ENCODE peak calls at places on chromosomes 13 and 19, in seven cellular contexts. H is left ventricle myocardium inferior, G is endodermal cell, C is cardiac fibroblast, A is adrenal gland, S is fibroblast of mammary gland, V is uterus. I is an unnamed sample.

GRCh38 chr13:34462843-34463242 is 479.2 kb upstream of the NBEA start:
- DNase-seq in H (peak; percentile 17), G (no peak), C (peak; percentile 40), A (no peak), S (peak; percentile 59), V (no peak), I (no peak)

GRCh38 chr19:24159707-24160106 is 72.7 kb downstream of the ZNF254 start:
- DNase-seq in H (no peak), G (peak; percentile 37), C (peak; percentile 3), A (no peak), S (peak; percentile 11), V (no peak), I (no peak)

GRCh38 chr19:51809787-51810186 is 14.8 kb downstream of the FPR3 start:
- DNase-seq in H (no peak), G (no peak), C (peak; percentile 85), A (no peak), S (no peak), V (no peak), I (no peak)

GRCh38 chr19:49422407-49423277 is 599 bp downstream of the PTH2 start:
- DNase-seq in H (peak; percentile 38), G (peak; percentile 93), C (no peak), A (no peak), S (peak; percentile 39), V (no peak), I (no peak)

GRCh38 chr19:29054886-29055675 is 157.9 kb downstream of the UQCRFS1 start:
- DNase-seq in H (no peak), G (peak; percentile 36), C (no peak), A (peak; percentile 31), S (peak; percentile 2), V (no peak), I (no peak)

GRCh38 chr19:7550987-7551761 is 15.7 kb downstream of the PNPLA6 start:
- DNase-seq in H (peak; percentile 62), G (peak; percentile 98), C (peak; percentile 74), A (peak; percentile 82), S (peak; percentile 41), V (peak; percentile 68), I (peak; percentile 81)

GRCh38 chr19:10421240-10421948 is 1.1 kb downstream of the PDE4A start:
- DNase-seq in H (no peak), G (no peak), C (no peak), A (no peak), S (no peak), V (no peak), I (no peak)

GRCh38 chr13:97307882-97308624 is 85.9 kb downstream of the MBNL2 start:
- DNase-seq in H (peak; percentile 51), G (no peak), C (peak; percentile 58), A (no peak), S (peak; percentile 62), V (no peak), I (no peak)

GRCh38 chr13:66071608-66072007 is 1158.5 kb downstream of the PCDH9 start:
- DNase-seq in H (no peak), G (no peak), C (no peak), A (no peak), S (no peak), V (no peak), I (no peak)

GRCh38 chr13:43664700-43665191 is 122.0 kb downstream of the ENOX1 start:
- DNase-seq in H (peak; percentile 16), G (peak; percentile 57), C (peak; percentile 58), A (no peak), S (peak; percentile 75), V (peak; percentile 23), I (no peak)

GRCh38 chr13:28819748-28820098 is 416 bp upstream of the MTUS2 start:
- DNase-seq in H (peak; percentile 69), G (peak; percentile 92), C (peak; percentile 36), A (peak; percentile 60), S (peak; percentile 19), V (no peak), I (peak; percentile 82)

GRCh38 chr19:8491574-8491973 is 10.9 kb downstream of the PRAM1 start:
- DNase-seq in H (no peak), G (peak; percentile 70), C (no peak), A (no peak), S (no peak), V (no peak), I (no peak)

GRCh38 chr13:67278230-67278629 is 48.1 kb upstream of the PCDH9 start:
- DNase-seq in H (no peak), G (no peak), C (peak; percentile 93), A (no peak), S (peak; percentile 97), V (no peak), I (no peak)

GRCh38 chr19:41853344-41853743 is 6.7 kb upstream of the RPS19 start:
- DNase-seq in H (no peak), G (no peak), C (no peak), A (no peak), S (no peak), V (no peak), I (no peak)

GRCh38 chr19:3780786-3781304 is 5.3 kb downstream of the MATK start:
- DNase-seq in H (no peak), G (no peak), C (no peak), A (no peak), S (no peak), V (no peak), I (no peak)

GRCh38 chr13:93262729-93263128 is 36.1 kb downstream of the GPC6 start:
- DNase-seq in H (no peak), G (no peak), C (no peak), A (no peak), S (peak; percentile 95), V (no peak), I (no peak)

GRCh38 chr13:76489299-76489698 is 396.9 kb downstream of the KCTD12 start:
- DNase-seq in H (no peak), G (no peak), C (no peak), A (no peak), S (no peak), V (no peak), I (no peak)

GRCh38 chr19:15252398-15253018 is 20.3 kb upstream of the EPHX3 start:
- DNase-seq in H (no peak), G (peak; percentile 75), C (peak; percentile 69), A (no peak), S (peak; percentile 68), V (no peak), I (no peak)

DNA sequence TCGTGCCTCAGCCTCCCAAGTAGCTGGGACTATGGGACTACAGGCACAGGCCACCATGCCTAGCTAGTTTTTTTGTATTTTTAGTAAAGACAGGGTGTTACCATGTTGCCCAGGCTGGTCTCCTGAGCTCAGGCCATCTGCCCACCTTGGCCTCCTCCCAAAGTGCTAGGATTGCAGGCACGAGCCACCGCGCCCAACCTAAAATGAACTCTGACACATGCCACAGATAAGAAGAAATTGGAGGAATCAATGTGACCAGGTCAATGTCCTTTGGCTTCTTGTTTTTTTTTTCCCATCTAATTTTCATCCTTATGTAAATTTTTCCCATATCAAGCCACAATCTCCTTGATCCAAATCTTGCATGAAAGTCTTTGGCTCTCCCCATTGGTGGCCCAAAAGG is 68.1 kb upstream of the SOX21 start:
- DNase-seq in H (no peak), G (no peak), C (no peak), A (no peak), S (no peak), V (no peak), I (no peak)
- TF ChIP-seq CTCF in H (no peak), G (no peak), C (no peak), A (no peak), S (no peak), V (no peak), I (no peak)

GRCh38 chr19:17794412-17794730 is 567 bp upstream of the B3GNT3 start:
- DNase-seq in H (no peak), G (no peak), C (no peak), A (no peak), S (no peak), V (no peak), I (no peak)
- TF ChIP-seq CTCF in H (no peak), G (no peak), C (no peak), A (no peak), S (no peak), V (no peak), I (no peak)

DNA sequence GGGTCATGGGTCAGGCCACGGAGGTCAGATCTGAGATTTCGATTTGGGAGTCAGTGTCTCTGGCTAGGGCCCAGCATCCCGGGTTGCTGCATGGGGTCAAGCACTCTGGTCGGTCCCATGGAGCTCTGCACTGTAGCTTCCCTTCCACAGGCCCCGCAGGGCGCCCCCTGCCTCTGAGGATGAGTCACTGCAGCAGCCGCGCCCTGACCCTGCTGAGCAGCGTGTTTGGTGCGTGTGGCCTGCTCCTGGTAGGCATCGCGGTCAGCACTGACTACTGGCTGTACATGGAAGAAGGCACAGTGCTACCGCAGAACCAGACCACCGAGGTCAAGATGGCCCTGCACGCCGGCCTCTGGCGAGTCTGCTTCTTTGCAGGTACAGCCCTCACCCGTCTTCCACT is 3.6 kb downstream of the CACNG7 start:
- DNase-seq in H (no peak), G (peak; percentile 91), C (no peak), A (no peak), S (no peak), V (no peak), I (no peak)
- TF ChIP-seq CTCF in H (peak; percentile 11), G (peak; percentile 89), C (peak; percentile 32), A (no peak), S (peak; percentile 23), V (no peak), I (peak; percentile 60)

GRCh38 chr19:43625918-43626579 is 6.6 kb upstream of the ZNF428 start:
- DNase-seq in H (no peak), G (peak; percentile 81), C (peak; percentile 21), A (no peak), S (peak; percentile 50), V (no peak), I (no peak)
- TF ChIP-seq CTCF in H (no peak), G (no peak), C (peak; percentile 11), A (no peak), S (no peak), V (no peak), I (no peak)